ENCODE peak calls at places on chromosomes 13 and 19, in six cellular contexts. One of them, this sample, is unnamed.

GRCh38 chr13:106314417-106314816 is 221.0 kb downstream of the EFNB2 start:
- DNase-seq in HS-27A: no peak
- DNase-seq in AG08396: no peak
- DNase-seq in stimulated activated CD4-positive, alpha-beta T cell treated with anti-CD3 and anti-CD28 coated beads, Interleukin-15, amount 100 ng/mL, for 24 hours: no peak
- DNase-seq in CD4-positive, alpha-beta T cell: no peak
- DNase-seq in neural crest cell: no peak
- DNase-seq in this sample: no peak

GRCh38 chr19:2371656-2372055 is 11.6 kb downstream of the TMPRSS9 start:
- DNase-seq in neural crest cell: no peak
- DNase-seq in AG08396: no peak
- DNase-seq in HS-27A: no peak
- DNase-seq in stimulated activated CD4-positive, alpha-beta T cell treated with anti-CD3 and anti-CD28 coated beads, Interleukin-15, amount 100 ng/mL, for 24 hours: no peak
- DNase-seq in CD4-positive, alpha-beta T cell: no peak
- DNase-seq in this sample: no peak

GRCh38 chr13:21670006-21670882 is 629 bp upstream of the FGF9 start:
- DNase-seq in neural crest cell: peak
- DNase-seq in CD4-positive, alpha-beta T cell: peak
- DNase-seq in AG08396: peak
- DNase-seq in stimulated activated CD4-positive, alpha-beta T cell treated with anti-CD3 and anti-CD28 coated beads, Interleukin-15, amount 100 ng/mL, for 24 hours: peak
- DNase-seq in HS-27A: no peak
- DNase-seq in this sample: peak

GRCh38 chr19:28468701-28469459 is 744.1 kb downstream of the UQCRFS1 start:
- DNase-seq in neural crest cell: no peak
- DNase-seq in HS-27A: no peak
- DNase-seq in CD4-positive, alpha-beta T cell: peak
- DNase-seq in AG08396: peak
- DNase-seq in stimulated activated CD4-positive, alpha-beta T cell treated with anti-CD3 and anti-CD28 coated beads, Interleukin-15, amount 100 ng/mL, for 24 hours: peak
- DNase-seq in this sample: no peak

GRCh38 chr19:47813304-47813994 is 8.3 kb upstream of the CRX start:
- DNase-seq in AG08396: peak
- DNase-seq in HS-27A: peak
- DNase-seq in CD4-positive, alpha-beta T cell: peak
- DNase-seq in neural crest cell: peak
- DNase-seq in stimulated activated CD4-positive, alpha-beta T cell treated with anti-CD3 and anti-CD28 coated beads, Interleukin-15, amount 100 ng/mL, for 24 hours: peak
- DNase-seq in this sample: peak

GRCh38 chr19:48637948-48638830 is 1.0 kb upstream of the DBP start:
- DNase-seq in CD4-positive, alpha-beta T cell: peak
- DNase-seq in HS-27A: peak
- DNase-seq in stimulated activated CD4-positive, alpha-beta T cell treated with anti-CD3 and anti-CD28 coated beads, Interleukin-15, amount 100 ng/mL, for 24 hours: peak
- DNase-seq in neural crest cell: peak
- DNase-seq in AG08396: peak
- DNase-seq in this sample: peak

GRCh38 chr19:8423821-8424223 is 10.7 kb downstream of the MARCHF2 start:
- DNase-seq in HS-27A: peak
- DNase-seq in stimulated activated CD4-positive, alpha-beta T cell treated with anti-CD3 and anti-CD28 coated beads, Interleukin-15, amount 100 ng/mL, for 24 hours: no peak
- DNase-seq in CD4-positive, alpha-beta T cell: no peak
- DNase-seq in AG08396: peak
- DNase-seq in neural crest cell: peak
- DNase-seq in this sample: peak

GRCh38 chr13:114061047-114061446 is 71.4 kb downstream of the RASA3 start:
- DNase-seq in neural crest cell: no peak
- DNase-seq in HS-27A: no peak
- DNase-seq in AG08396: no peak
- DNase-seq in stimulated activated CD4-positive, alpha-beta T cell treated with anti-CD3 and anti-CD28 coated beads, Interleukin-15, amount 100 ng/mL, for 24 hours: no peak
- DNase-seq in CD4-positive, alpha-beta T cell: no peak
- DNase-seq in this sample: no peak

GRCh38 chr13:27977476-27978300 is 8.6 kb upstream of the CDX2 start:
- DNase-seq in HS-27A: no peak
- DNase-seq in stimulated activated CD4-positive, alpha-beta T cell treated with anti-CD3 and anti-CD28 coated beads, Interleukin-15, amount 100 ng/mL, for 24 hours: no peak
- DNase-seq in neural crest cell: no peak
- DNase-seq in CD4-positive, alpha-beta T cell: no peak
- DNase-seq in AG08396: no peak
- DNase-seq in this sample: no peak

GRCh38 chr13:52765991-52766390 is 26.4 kb upstream of the CNMD start:
- DNase-seq in neural crest cell: no peak
- DNase-seq in AG08396: no peak
- DNase-seq in HS-27A: no peak
- DNase-seq in CD4-positive, alpha-beta T cell: no peak
- DNase-seq in stimulated activated CD4-positive, alpha-beta T cell treated with anti-CD3 and anti-CD28 coated beads, Interleukin-15, amount 100 ng/mL, for 24 hours: no peak
- DNase-seq in this sample: no peak